ENCODE peak calls at places on chromosomes 1 and 21, in five cellular contexts. I is neuronal stem cell, B is Karpas-422, T is fibroblast of lung, E is neural progenitor cell. F is an unnamed sample.

GRCh38 chr1:25780318-25781129 is 19.5 kb upstream of the SELENON start:
- DNase-seq in I (no peak), B (no peak), T (no peak), E (peak), F (peak)

GRCh38 chr21:35651166-35651565 is 409.2 kb downstream of the SETD4 start:
- DNase-seq in I (no peak), B (no peak), T (no peak), E (peak), F (no peak)

GRCh38 chr1:35454616-35455015 is 102.6 kb downstream of the KIAA0319L start:
- DNase-seq in I (no peak), B (no peak), T (peak), E (no peak), F (peak)

GRCh38 chr1:11072216-11072917 is 12.5 kb upstream of the SRM start:
- DNase-seq in I (no peak), B (peak), T (no peak), E (no peak), F (peak)

GRCh38 chr21:43303240-43304178 is 123.4 kb downstream of the SIK1 start:
- DNase-seq in I (no peak), B (peak), T (no peak), E (no peak), F (no peak)

GRCh38 chr1:24236170-24237045 is 49.3 kb upstream of the IFNLR1 start:
- DNase-seq in I (no peak), B (no peak), T (peak), E (no peak), F (peak)

GRCh38 chr21:46385846-46386725 is 62.1 kb downstream of the PCNT start:
- DNase-seq in I (no peak), B (no peak), T (no peak), E (no peak), F (peak)

GRCh38 chr1:105909811-105910210 is 1146.7 kb upstream of the PRMT6 start:
- DNase-seq in I (no peak), B (no peak), T (no peak), E (peak), F (no peak)

GRCh38 chr1:55061000-55061705 is 21.8 kb downstream of the PCSK9 start:
- DNase-seq in I (no peak), B (no peak), T (no peak), E (no peak), F (peak)

GRCh38 chr1:100834779-100835645 is 59.6 kb downstream of the EXTL2 start:
- DNase-seq in I (no peak), B (peak), T (no peak), E (peak), F (no peak)

GRCh38 chr1:113057006-113057405 is 16.0 kb upstream of the LRIG2 start:
- DNase-seq in I (no peak), B (no peak), T (no peak), E (peak), F (no peak)

GRCh38 chr1:156848461-156849150 is 10.3 kb downstream of the INSRR start:
- DNase-seq in I (no peak), B (no peak), T (peak), E (peak), F (peak)

GRCh38 chr21:37195078-37195477 is 72.1 kb downstream of the VPS26C start:
- DNase-seq in I (no peak), B (no peak), T (no peak), E (no peak), F (no peak)

GRCh38 chr1:2205191-2205952 is 10.8 kb upstream of the FAAP20 start:
- DNase-seq in I (peak), B (peak), T (peak), E (peak), F (no peak)

GRCh38 chr1:29786195-29786594 is 549.9 kb downstream of the PTPRU start:
- DNase-seq in I (no peak), B (no peak), T (no peak), E (no peak), F (no peak)

GRCh38 chr1:55057270-55057955 is 18.1 kb downstream of the PCSK9 start:
- DNase-seq in I (no peak), B (no peak), T (no peak), E (no peak), F (peak)

GRCh38 chr1:15876357-15876756 is 28.9 kb downstream of the SPEN start:
- DNase-seq in I (no peak), B (no peak), T (no peak), E (peak), F (peak)

GRCh38 chr1:228546541-228547463 is 59.6 kb downstream of the RNF187 start:
- DNase-seq in I (no peak), B (no peak), T (no peak), E (no peak), F (no peak)

GRCh38 chr1:188888387-188888786 is 1589.3 kb downstream of the BRINP3 start:
- DNase-seq in I (no peak), B (no peak), T (peak), E (no peak), F (no peak)

GRCh38 chr1:15014521-15014920 is 139.0 kb upstream of the TMEM51 start:
- DNase-seq in I (no peak), B (no peak), T (peak), E (no peak), F (no peak)

GRCh38 chr1:200351826-200352549 is 57.8 kb downstream of the ZNF281 start:
- DNase-seq in I (no peak), B (peak), T (peak), E (no peak), F (peak)

GRCh38 chr1:925532-926421 is 2.1 kb downstream of the SAMD11 start:
- DNase-seq in I (no peak), B (no peak), T (peak), E (peak), F (peak)

GRCh38 chr1:14011132-14011531 is 311.1 kb downstream of the PRDM2 start:
- DNase-seq in I (no peak), B (no peak), T (no peak), E (no peak), F (no peak)

GRCh38 chr21:44544566-44544965 is 4.6 kb upstream of the KRTAP10-1 start:
- DNase-seq in I (no peak), B (no peak), T (no peak), E (no peak), F (no peak)

GRCh38 chr1:187509091-187509490 is 680.3 kb downstream of the PLA2G4A start:
- DNase-seq in I (no peak), B (no peak), T (peak), E (no peak), F (no peak)

GRCh38 chr1:178536329-178536728 is 23.4 kb downstream of the TEX35 start:
- DNase-seq in I (no peak), B (no peak), T (no peak), E (no peak), F (no peak)

GRCh38 chr1:175193339-175193950 is 869 bp upstream of the KIAA0040 start:
- DNase-seq in I (no peak), B (no peak), T (no peak), E (no peak), F (peak)

GRCh38 chr1:223709598-223709997 is 2.7 kb upstream of the CAPN2 start:
- DNase-seq in I (no peak), B (no peak), T (no peak), E (no peak), F (peak)

GRCh38 chr1:160707171-160708109 is 4.2 kb downstream of the CD48 start:
- DNase-seq in I (no peak), B (no peak), T (no peak), E (no peak), F (no peak)

GRCh38 chr1:113946668-113947387 is 17.7 kb downstream of the HIPK1 start:
- DNase-seq in I (no peak), B (no peak), T (peak), E (peak), F (no peak)

GRCh38 chr1:39410915-39411436 is 80.5 kb upstream of the BMP8A start:
- DNase-seq in I (peak), B (peak), T (peak), E (peak), F (peak)

GRCh38 chr1:94599090-94599813 is 57.7 kb upstream of the F3 start:
- DNase-seq in I (no peak), B (no peak), T (no peak), E (peak), F (no peak)

GRCh38 chr1:1435911-1436633 is 582 bp downstream of the VWA1 start:
- DNase-seq in I (no peak), B (no peak), T (no peak), E (no peak), F (peak)

GRCh38 chr1:180151508-180151907 is 3.2 kb upstream of the QSOX1 start:
- DNase-seq in I (no peak), B (no peak), T (peak), E (no peak), F (peak)
- H3K4me2 ChIP-seq in I (no peak), B (no peak), T (peak), E (no peak), F (peak)

DNA sequence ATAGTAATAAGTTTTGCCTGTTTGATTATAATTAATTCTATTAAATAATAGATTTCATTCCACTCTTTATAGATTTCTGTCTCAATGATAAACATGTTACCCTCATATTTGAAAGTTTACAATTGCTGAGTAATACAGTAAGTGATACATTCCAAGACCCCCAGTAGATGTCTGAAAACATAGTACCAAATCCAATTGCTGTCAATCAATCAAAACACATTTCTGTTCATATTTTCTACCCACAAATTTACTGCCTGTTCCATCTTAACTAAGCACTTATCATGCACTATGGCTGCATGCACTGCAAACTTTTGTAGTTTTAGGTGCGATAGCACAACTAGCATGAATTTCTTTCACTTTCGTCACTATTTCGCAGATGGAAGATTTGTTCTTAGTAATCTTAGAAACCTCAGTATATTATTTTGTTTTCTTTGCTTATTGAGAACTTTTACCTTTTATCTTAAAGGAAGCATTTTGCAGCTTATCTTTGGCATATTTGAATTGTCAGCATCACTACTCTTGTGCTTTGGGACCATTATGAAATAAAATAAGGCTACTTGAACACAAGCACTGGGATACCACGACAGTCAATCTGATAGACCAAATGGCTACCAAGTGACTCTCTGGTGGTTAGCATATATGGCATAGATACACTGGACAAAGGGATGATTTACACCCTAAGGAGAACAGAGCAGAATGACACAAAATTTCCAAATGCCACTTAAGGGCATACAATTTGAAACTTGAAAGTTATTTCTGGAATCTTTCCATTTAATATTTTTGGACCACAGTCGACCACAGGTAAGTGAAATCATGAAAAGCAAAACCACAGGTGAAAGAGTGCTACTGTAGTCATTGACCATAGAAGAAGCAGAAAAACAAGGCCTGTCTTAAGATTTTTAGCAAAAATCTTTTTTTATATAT is 67.6 kb downstream of the RGS13 start:
- DNase-seq in I (no peak), B (no peak), T (peak), E (no peak), F (no peak)
- H3K4me2 ChIP-seq in I (no peak), B (peak), T (no peak), E (no peak), F (no peak)

DNA sequence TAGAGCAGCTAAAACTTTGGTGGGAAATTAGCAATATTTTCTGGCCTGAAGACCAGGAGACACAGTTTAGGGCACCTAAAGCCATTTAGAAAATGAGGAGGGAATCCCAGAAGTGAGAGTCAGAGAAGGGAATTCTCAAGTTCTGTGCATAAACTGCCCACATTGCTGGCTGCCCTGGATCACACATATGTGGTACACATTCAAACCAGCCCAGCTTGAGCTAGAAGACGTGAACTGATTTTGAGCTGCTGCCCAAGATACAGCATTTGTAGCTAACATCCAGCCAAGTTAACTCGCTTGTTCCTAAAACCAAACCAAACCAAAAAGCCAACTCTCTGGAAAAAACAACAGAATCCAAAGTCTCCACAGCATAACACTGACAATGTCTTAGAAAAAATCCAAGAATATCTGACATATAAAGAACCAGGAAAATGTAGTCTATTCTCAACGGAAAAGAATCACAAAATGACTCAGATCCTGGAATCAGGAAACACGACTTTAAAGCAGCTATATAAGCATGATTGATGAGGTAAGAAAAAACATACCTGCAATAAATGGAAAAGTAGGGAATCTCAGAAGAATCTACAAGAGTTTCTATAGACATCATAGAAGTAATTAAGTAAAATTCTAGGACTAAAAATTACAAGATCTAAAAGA is 18.2 kb upstream of the QSOX1 start:
- DNase-seq in I (no peak), B (no peak), T (peak), E (no peak), F (no peak)
- H3K4me2 ChIP-seq in I (no peak), B (no peak), T (no peak), E (no peak), F (no peak)

DNA sequence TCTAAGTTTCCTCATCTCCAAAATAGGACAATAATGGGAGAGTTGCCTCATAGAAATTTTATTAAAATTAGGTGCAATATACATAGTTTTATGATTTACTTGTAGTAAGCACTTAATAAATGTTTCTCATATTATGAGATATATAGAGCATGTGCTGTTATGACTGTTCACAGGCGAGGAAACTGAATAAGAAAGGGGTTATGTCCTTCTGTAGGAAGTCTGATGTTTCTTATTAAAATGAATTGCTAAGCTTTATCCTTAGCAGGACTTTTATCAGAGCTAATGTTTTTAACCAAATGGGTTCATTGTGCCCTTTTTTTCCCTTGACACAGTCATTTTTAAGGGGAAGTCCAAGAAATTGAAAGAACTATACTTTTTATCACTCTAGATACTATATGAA is 285.1 kb downstream of the PTPRC start:
- DNase-seq in I (no peak), B (no peak), T (no peak), E (no peak), F (no peak)
- H3K4me2 ChIP-seq in I (no peak), B (no peak), T (no peak), E (no peak), F (no peak)

GRCh38 chr1:21586926-21587601 is 77.8 kb downstream of the ALPL start:
- DNase-seq in I (no peak), B (no peak), T (peak), E (peak), F (peak)
- H3K4me2 ChIP-seq in I (no peak), B (no peak), T (peak), E (peak), F (peak)

GRCh38 chr1:203264052-203264501 is 34.6 kb upstream of the CHIT1 start:
- DNase-seq in I (no peak), B (peak), T (no peak), E (no peak), F (no peak)

GRCh38 chr1:203267912-203268311 is 37.4 kb upstream of the BTG2 start:
- DNase-seq in I (no peak), B (no peak), T (no peak), E (no peak), F (no peak)

GRCh38 chr1:203267347-203267846 is 37.9 kb upstream of the BTG2 start:
- DNase-seq in I (peak), B (peak), T (peak), E (peak), F (peak)

GRCh38 chr1:203263496-203263895 is 34.0 kb upstream of the CHIT1 start:
- DNase-seq in I (no peak), B (peak), T (no peak), E (no peak), F (no peak)

GRCh38 chr1:203265541-203265940 is 36.1 kb upstream of the CHIT1 start:
- DNase-seq in I (no peak), B (peak), T (no peak), E (no peak), F (no peak)
- H3K4me2 ChIP-seq in I (no peak), B (peak), T (no peak), E (peak), F (no peak)

GRCh38 chr1:31389616-31390015 is 16.7 kb upstream of the FABP3 start:
- DNase-seq in I (no peak), B (no peak), T (no peak), E (no peak), F (no peak)

GRCh38 chr1:31394628-31395193 is 18.3 kb upstream of the SERINC2 start:
- DNase-seq in I (peak), B (peak), T (peak), E (peak), F (peak)

GRCh38 chr1:31393463-31393862 is 19.6 kb upstream of the SERINC2 start:
- DNase-seq in I (no peak), B (no peak), T (no peak), E (no peak), F (no peak)

GRCh38 chr1:31387612-31388011 is 14.7 kb upstream of the FABP3 start:
- DNase-seq in I (no peak), B (no peak), T (no peak), E (no peak), F (no peak)

DNA sequence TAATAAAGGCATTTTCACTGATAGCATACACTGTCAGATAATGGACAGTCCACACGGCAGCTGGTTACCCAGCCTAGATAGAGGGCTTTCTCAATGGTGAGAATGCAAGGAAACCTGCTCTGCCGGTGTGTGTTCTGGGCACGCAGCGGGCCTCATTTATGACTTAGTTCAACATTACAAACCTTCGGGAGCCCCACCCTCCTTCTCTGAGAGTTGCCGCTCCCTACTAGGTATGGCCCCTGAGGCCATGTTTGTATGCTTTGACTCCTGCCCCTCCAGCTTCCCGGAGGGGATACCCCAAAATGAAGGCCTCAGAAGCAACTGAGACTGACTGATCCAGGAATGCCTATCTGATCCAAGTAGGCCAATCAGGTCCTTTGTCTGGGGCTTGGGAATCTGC is 17.2 kb upstream of the FABP3 start:
- DNase-seq in I (no peak), B (no peak), T (no peak), E (no peak), F (no peak)
- H3K4me2 ChIP-seq in I (no peak), B (no peak), T (no peak), E (no peak), F (no peak)

GRCh38 chr1:46369542-46370213 is 24.4 kb upstream of the FAAH start:
- DNase-seq in I (no peak), B (peak), T (no peak), E (no peak), F (no peak)
- H3K4me2 ChIP-seq in I (no peak), B (peak), T (no peak), E (no peak), F (no peak)

F was measured in osteoblast.